ENCODE peak calls at places on chromosomes 6 and 20, in five cellular contexts. V is transverse colon, M is lower leg skin, E is neural progenitor cell, O is body of pancreas. C is an unnamed sample.

GRCh38 chr20:46970937-46971630 is 76.4 kb downstream of the EYA2 start:
- DNase-seq in E (peak), V (no peak), M (peak), O (no peak), C (peak)

GRCh38 chr20:63553933-63554290 is at the start of gene FNDC11:
- DNase-seq in O (no peak), E (peak), V (peak), M (no peak), C (peak)

GRCh38 chr6:8229913-8230312 is 127.6 kb upstream of the EEF1E1 start:
- DNase-seq in E (peak), M (no peak), O (no peak), V (no peak), C (no peak)

GRCh38 chr20:58550661-58551060 is 35.5 kb upstream of the APCDD1L start:
- DNase-seq in M (peak), E (no peak), O (no peak), V (no peak), C (peak)

GRCh38 chr6:76940186-76940585 is 523.1 kb downstream of the HTR1B start:
- DNase-seq in V (no peak), E (no peak), M (no peak), O (no peak), C (peak)

GRCh38 chr6:63530984-63531383 is 41.3 kb upstream of the LOC128125822 start:
- DNase-seq in E (no peak), M (no peak), V (no peak), O (no peak), C (no peak)

GRCh38 chr20:48933017-48933766 is 11.7 kb downstream of the ARFGEF2 start:
- DNase-seq in M (no peak), O (no peak), V (peak), E (no peak), C (no peak)

GRCh38 chr20:13610205-13610604 is 28.5 kb downstream of the TASP1 start:
- DNase-seq in M (no peak), E (peak), V (no peak), O (no peak), C (no peak)

GRCh38 chr6:52074155-52074554 is 13.3 kb downstream of the PKHD1 start:
- DNase-seq in O (no peak), V (no peak), E (no peak), M (no peak), C (no peak)

GRCh38 chr6:166461821-166462460 is 79.2 kb upstream of the MPC1 start:
- DNase-seq in M (no peak), E (no peak), O (no peak), V (no peak), C (no peak)

GRCh38 chr6:43871933-43872332 is 101.9 kb downstream of the VEGFA start:
- DNase-seq in O (no peak), E (no peak), M (no peak), V (no peak), C (no peak)

GRCh38 chr20:12030470-12030869 is 112.8 kb downstream of the BTBD3 start:
- DNase-seq in E (no peak), O (no peak), M (no peak), V (no peak), C (no peak)

GRCh38 chr6:35142578-35142977 is 1.4 kb upstream of the TCP11 start:
- DNase-seq in V (no peak), E (no peak), M (no peak), O (no peak), C (no peak)

GRCh38 chr6:41040911-41041536 is 1.2 kb upstream of the TSPO2 start:
- DNase-seq in V (peak), M (peak), O (no peak), E (no peak), C (no peak)

DNA sequence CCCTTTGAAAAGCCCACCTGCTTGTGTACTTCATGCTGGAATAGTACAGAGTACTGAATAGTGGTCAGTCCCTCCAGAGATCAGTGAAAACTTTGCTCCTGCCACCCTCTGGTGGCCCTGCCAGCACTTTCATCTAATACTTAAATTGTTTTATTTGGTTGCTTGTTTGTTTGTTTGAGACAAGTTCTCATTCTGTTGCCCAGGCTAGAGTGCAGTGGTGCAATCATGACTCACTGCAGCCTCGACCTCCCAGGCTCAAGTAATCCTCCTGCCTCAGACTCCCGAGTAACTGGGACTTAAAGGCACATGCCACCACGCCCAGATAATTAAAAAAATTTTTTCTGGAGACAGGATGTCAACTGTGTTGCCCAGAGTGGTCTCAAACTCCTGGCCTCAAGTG is 9.1 kb downstream of the FAM83D start:
- DNase-seq in E (no peak), V (no peak), O (no peak), M (no peak), C (peak)
- TF ChIP-seq CTCF in E (no peak), V (no peak), O (no peak), M (no peak), C (peak)

DNA sequence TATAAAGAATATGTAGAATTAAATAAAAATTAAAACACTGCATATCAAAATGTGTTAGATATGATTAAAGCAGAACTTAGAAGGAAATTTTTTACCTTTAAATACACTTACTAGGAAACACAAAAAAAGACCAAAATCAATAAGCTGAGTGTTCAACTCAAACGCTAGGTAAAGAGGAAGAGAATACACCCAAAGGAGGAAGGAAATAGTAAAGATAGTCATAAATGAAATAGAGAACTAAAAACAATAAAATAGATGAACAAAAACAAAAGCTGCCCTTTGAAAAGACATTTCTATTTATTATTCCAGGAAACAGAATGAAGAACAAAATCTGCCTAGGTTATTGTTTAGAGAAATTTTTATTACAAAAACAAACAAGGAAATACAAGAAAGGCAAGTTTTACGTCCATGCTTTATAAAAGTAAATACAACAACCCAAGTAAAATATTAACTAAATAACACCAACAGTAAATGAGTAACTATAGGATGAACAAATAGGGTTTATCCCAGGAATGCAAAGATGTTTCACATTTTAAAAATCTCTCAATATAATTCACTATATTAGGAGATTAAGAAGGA is 20.1 kb downstream of the HLA-DMB start:
- DNase-seq in M (no peak), O (no peak), V (no peak), E (no peak), C (no peak)
- TF ChIP-seq CTCF in M (no peak), O (no peak), V (no peak), E (no peak), C (no peak)

GRCh38 chr6:138289739-138290138 is 71.4 kb upstream of the PBOV1 start:
- DNase-seq in E (peak), M (no peak), V (no peak), O (no peak), C (no peak)
- TF ChIP-seq CTCF in E (peak), M (no peak), V (no peak), O (peak), C (peak)

GRCh38 chr6:5766260-5766659 is 240.5 kb downstream of the NRN1 start:
- DNase-seq in V (no peak), M (peak), E (no peak), O (no peak), C (no peak)
- TF ChIP-seq CTCF in V (no peak), M (no peak), E (peak), O (no peak), C (peak)